ENCODE peak calls at places on chromosome 2, in four cellular contexts. One of them, this sample, is unnamed.

GRCh38 chr2:100887713-100888112 is 67.8 kb downstream of the NPAS2 start:
- DNase-seq in GM23248: peak
- DNase-seq in substantia nigra: peak
- DNase-seq in right cardiac atrium: no peak
- DNase-seq in this sample: no peak

GRCh38 chr2:172373761-172374160 is 53.6 kb upstream of the ITGA6 start:
- DNase-seq in GM23248: peak
- DNase-seq in substantia nigra: no peak
- DNase-seq in right cardiac atrium: no peak
- DNase-seq in this sample: no peak

GRCh38 chr2:173192071-173192470 is 116.4 kb downstream of the MAP3K20 start:
- DNase-seq in GM23248: no peak
- DNase-seq in substantia nigra: no peak
- DNase-seq in right cardiac atrium: no peak
- DNase-seq in this sample: no peak

GRCh38 chr2:694174-694573 is 17.0 kb upstream of the TMEM18 start:
- DNase-seq in GM23248: no peak
- DNase-seq in substantia nigra: no peak
- DNase-seq in right cardiac atrium: no peak
- DNase-seq in this sample: no peak

GRCh38 chr2:238233625-238234024 is 6.2 kb downstream of the HES6 start:
- DNase-seq in GM23248: no peak
- DNase-seq in substantia nigra: no peak
- DNase-seq in right cardiac atrium: no peak
- DNase-seq in this sample: no peak

GRCh38 chr2:95346236-95346737 is 49.1 kb downstream of the KCNIP3 start:
- DNase-seq in GM23248: peak
- DNase-seq in substantia nigra: no peak
- DNase-seq in right cardiac atrium: peak
- DNase-seq in this sample: no peak

GRCh38 chr2:36889782-36890181 is 76.6 kb downstream of the STRN start:
- DNase-seq in GM23248: peak
- DNase-seq in substantia nigra: no peak
- DNase-seq in right cardiac atrium: no peak
- DNase-seq in this sample: no peak

GRCh38 chr2:200258881-200259576 is 47.5 kb upstream of the SPATS2L start:
- DNase-seq in GM23248: no peak
- DNase-seq in substantia nigra: no peak
- DNase-seq in right cardiac atrium: no peak
- DNase-seq in this sample: no peak

GRCh38 chr2:196915512-196916189 is 10.9 kb downstream of the PGAP1 start:
- DNase-seq in GM23248: no peak
- DNase-seq in substantia nigra: no peak
- DNase-seq in right cardiac atrium: no peak
- DNase-seq in this sample: no peak

GRCh38 chr2:179049203-179049545 is 763 bp downstream of the CCDC141 start:
- DNase-seq in GM23248: no peak
- DNase-seq in substantia nigra: no peak
- DNase-seq in right cardiac atrium: no peak
- DNase-seq in this sample: no peak

This sample was measured in omental fat pad.